ENCODE peak calls at places on chromosomes 4 and X, in nine cellular contexts. I is LoVo; W is left ventricle myocardium inferior; D is uterus; B is activated CD4-positive, alpha-beta memory T cell treated with anti-CD3 and anti-CD28 coated beads for 36 hours; O is tibial artery; G is C1 segment of cervical spinal cord; Z is T-helper 22 cell; R is GM03348. P is an unnamed sample.

GRCh38 chr4:185847352-185848078 is 35.5 kb upstream of the SORBS2 start:
- DNase-seq in Z (no peak), B (no peak), G (no peak), O (no peak), R (peak), I (peak), W (peak), D (no peak), P (no peak)

GRCh38 chr4:129821073-129821472 is 725.1 kb downstream of the C4orf33 start:
- DNase-seq in Z (no peak), W (no peak), D (no peak), O (no peak), B (no peak), G (no peak), R (no peak), I (no peak), P (no peak)

GRCh38 chr4:153522800-153523089 is 56.6 kb downstream of the TMEM131L start:
- DNase-seq in W (no peak), G (no peak), R (no peak), B (peak), I (no peak), O (no peak), D (no peak), Z (peak), P (no peak)

GRCh38 chrX:118495958-118496762 is 545 bp downstream of the DOCK11 start:
- DNase-seq in Z (peak), B (peak), O (peak), I (peak), W (peak), D (peak), R (peak), G (no peak), P (peak)

GRCh38 chr4:134906404-134907023 is 704.9 kb upstream of the PABPC4L start:
- DNase-seq in R (peak), G (no peak), I (peak), Z (no peak), B (no peak), W (no peak), D (no peak), O (no peak), P (no peak)

GRCh38 chr4:94375364-94375763 is 32.7 kb upstream of the HPGDS start:
- DNase-seq in Z (no peak), B (no peak), O (no peak), D (no peak), W (no peak), G (no peak), R (no peak), I (no peak), P (no peak)

GRCh38 chr4:163111588-163111987 is 55.1 kb downstream of the NAF1 start:
- DNase-seq in D (no peak), B (no peak), R (peak), O (no peak), I (no peak), Z (no peak), G (no peak), W (no peak), P (no peak)

GRCh38 chr4:129110931-129111330 is 15.0 kb downstream of the C4orf33 start:
- DNase-seq in Z (no peak), G (no peak), R (no peak), B (no peak), D (no peak), I (no peak), O (no peak), W (no peak), P (no peak)

GRCh38 chr4:132767901-132768300 is 381.2 kb upstream of the PCDH10 start:
- DNase-seq in I (no peak), R (no peak), B (no peak), D (no peak), Z (no peak), O (no peak), G (no peak), W (no peak), P (no peak)

GRCh38 chrX:144637731-144638130 is 609.6 kb upstream of the SPANXN1 start:
- DNase-seq in D (no peak), G (no peak), I (no peak), B (no peak), Z (no peak), W (no peak), R (no peak), O (no peak), P (no peak)

GRCh38 chrX:40439625-40440532 is 140.9 kb upstream of the ATP6AP2 start:
- DNase-seq in W (no peak), I (no peak), R (no peak), D (no peak), Z (no peak), B (peak), O (no peak), G (no peak), P (no peak)

GRCh38 chrX:129769467-129770154 is 10.1 kb upstream of the SASH3 start:
- DNase-seq in Z (peak), G (no peak), D (no peak), W (no peak), O (no peak), I (no peak), B (peak), R (no peak), P (no peak)

GRCh38 chr4:52941450-52941849 is 79.3 kb downstream of the RASL11B start:
- DNase-seq in Z (no peak), B (no peak), G (no peak), D (no peak), I (no peak), O (no peak), W (no peak), R (no peak), P (no peak)

GRCh38 chr4:93960916-93961315 is 132.4 kb downstream of the ATOH1 start:
- DNase-seq in O (no peak), B (no peak), G (no peak), R (no peak), Z (no peak), I (no peak), W (no peak), D (no peak), P (no peak)

GRCh38 chr4:141702472-141703182 is 66.2 kb downstream of the IL15 start:
- DNase-seq in Z (no peak), R (no peak), W (peak), B (peak), I (no peak), O (no peak), G (no peak), D (no peak), P (no peak)

GRCh38 chr4:90769251-90769650 is 642.1 kb downstream of the CCSER1 start:
- DNase-seq in G (no peak), B (no peak), D (no peak), R (no peak), O (no peak), I (no peak), Z (no peak), W (no peak), P (no peak)

GRCh38 chr4:177214935-177215334 is 94.7 kb upstream of the NEIL3 start:
- DNase-seq in G (no peak), O (no peak), Z (no peak), D (no peak), B (peak), W (no peak), R (peak), I (no peak), P (no peak)

GRCh38 chr4:94603170-94603747 is 151.5 kb downstream of the PDLIM5 start:
- DNase-seq in G (no peak), B (no peak), R (no peak), D (peak), W (no peak), I (peak), O (peak), Z (no peak), P (no peak)